ENCODE peak calls at places on chromosome 20, in ten cellular contexts. R is lung, N is PC-3, W is A673, T is ascending aorta, O is spleen, D is endothelial cell, S is heart right ventricle, H is AG09319, G is sigmoid colon. K is an unnamed sample.

GRCh38 chr20:31663838-31664695 is 26.4 kb downstream of the COX4I2 start:
- DNase-seq in R (peak), N (peak), W (no peak), T (no peak), O (no peak), D (no peak), S (no peak), H (no peak), G (peak), K (no peak)

GRCh38 chr20:4883546-4883945 is 117.8 kb downstream of the SLC23A2 start:
- DNase-seq in R (no peak), N (no peak), W (no peak), T (no peak), O (no peak), D (no peak), S (no peak), H (no peak), G (no peak), K (no peak)

GRCh38 chr20:19943021-19943659 is 74.0 kb upstream of the NAA20 start:
- DNase-seq in R (no peak), N (no peak), W (no peak), T (no peak), O (no peak), D (no peak), S (no peak), H (no peak), G (no peak), K (no peak)

GRCh38 chr20:44761423-44761822 is 15.8 kb downstream of the KCNK15 start:
- DNase-seq in R (no peak), N (no peak), W (no peak), T (no peak), O (no peak), D (no peak), S (no peak), H (no peak), G (no peak), K (no peak)

GRCh38 chr20:60052322-60052721 is 94.1 kb downstream of the CDH26 start:
- DNase-seq in R (no peak), N (no peak), W (no peak), T (no peak), O (no peak), D (no peak), S (no peak), H (no peak), G (no peak), K (no peak)

GRCh38 chr20:57425150-57426013 is 34.2 kb downstream of the RBM38 start:
- DNase-seq in R (no peak), N (no peak), W (no peak), T (no peak), O (peak), D (no peak), S (no peak), H (no peak), G (no peak), K (no peak)

GRCh38 chr20:17495826-17496225 is 35.4 kb downstream of the BFSP1 start:
- DNase-seq in R (no peak), N (no peak), W (no peak), T (peak), O (no peak), D (no peak), S (no peak), H (no peak), G (peak), K (no peak)

GRCh38 chr20:10578607-10579006 is 95.2 kb downstream of the JAG1 start:
- DNase-seq in R (no peak), N (peak), W (no peak), T (no peak), O (no peak), D (no peak), S (no peak), H (no peak), G (no peak), K (no peak)

GRCh38 chr20:63930971-63931553 is 25.2 kb downstream of the UCKL1 start:
- DNase-seq in R (no peak), N (no peak), W (no peak), T (no peak), O (no peak), D (no peak), S (peak), H (no peak), G (no peak), K (no peak)

GRCh38 chr20:35492352-35492751 is 37.0 kb downstream of the CEP250 start:
- DNase-seq in R (no peak), N (no peak), W (no peak), T (no peak), O (no peak), D (no peak), S (no peak), H (no peak), G (no peak), K (no peak)
- TF ChIP-seq CTCF in R (no peak), N (no peak), W (no peak), T (no peak), O (no peak), D (no peak), S (no peak), H (no peak), G (no peak), K (no peak)

GRCh38 chr20:52105573-52106422 is 85.8 kb downstream of the ZFP64 start:
- DNase-seq in R (no peak), N (peak), W (peak), T (no peak), O (no peak), D (peak), S (no peak), H (no peak), G (no peak), K (no peak)
- TF ChIP-seq CTCF in R (no peak), N (peak), W (peak), T (no peak), O (no peak), D (no peak), S (no peak), H (peak), G (no peak), K (peak)

GRCh38 chr20:43755390-43755789 is 28.6 kb upstream of the GTSF1L start:
- DNase-seq in R (no peak), N (peak), W (no peak), T (no peak), O (no peak), D (no peak), S (no peak), H (no peak), G (no peak), K (no peak)
- TF ChIP-seq CTCF in R (no peak), N (no peak), W (no peak), T (no peak), O (no peak), D (no peak), S (no peak), H (no peak), G (no peak), K (no peak)

DNA sequence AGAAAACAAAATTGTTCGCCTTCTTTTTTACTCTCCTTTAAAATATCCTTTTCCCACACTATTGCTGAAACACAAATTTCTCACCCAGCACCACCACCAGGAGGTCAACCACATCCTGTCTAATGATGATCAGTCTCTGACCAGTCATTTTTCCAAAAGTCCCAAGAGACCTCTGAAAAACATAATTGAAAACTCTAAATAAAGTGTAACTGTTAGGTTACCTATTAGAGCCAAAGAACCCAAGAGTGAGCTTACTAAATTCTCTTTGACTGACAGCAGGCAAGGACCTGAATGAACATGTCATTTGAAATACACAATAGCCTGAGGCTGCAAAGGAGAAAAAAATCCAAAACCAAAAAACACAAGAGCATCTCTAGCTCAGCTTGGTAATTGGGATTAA is 735.4 kb downstream of the CBLN4 start:
- DNase-seq in R (no peak), N (no peak), W (no peak), T (no peak), O (no peak), D (no peak), S (no peak), H (no peak), G (no peak), K (no peak)
- TF ChIP-seq CTCF in R (no peak), N (no peak), W (no peak), T (no peak), O (no peak), D (no peak), S (no peak), H (no peak), G (no peak), K (no peak)

DNA sequence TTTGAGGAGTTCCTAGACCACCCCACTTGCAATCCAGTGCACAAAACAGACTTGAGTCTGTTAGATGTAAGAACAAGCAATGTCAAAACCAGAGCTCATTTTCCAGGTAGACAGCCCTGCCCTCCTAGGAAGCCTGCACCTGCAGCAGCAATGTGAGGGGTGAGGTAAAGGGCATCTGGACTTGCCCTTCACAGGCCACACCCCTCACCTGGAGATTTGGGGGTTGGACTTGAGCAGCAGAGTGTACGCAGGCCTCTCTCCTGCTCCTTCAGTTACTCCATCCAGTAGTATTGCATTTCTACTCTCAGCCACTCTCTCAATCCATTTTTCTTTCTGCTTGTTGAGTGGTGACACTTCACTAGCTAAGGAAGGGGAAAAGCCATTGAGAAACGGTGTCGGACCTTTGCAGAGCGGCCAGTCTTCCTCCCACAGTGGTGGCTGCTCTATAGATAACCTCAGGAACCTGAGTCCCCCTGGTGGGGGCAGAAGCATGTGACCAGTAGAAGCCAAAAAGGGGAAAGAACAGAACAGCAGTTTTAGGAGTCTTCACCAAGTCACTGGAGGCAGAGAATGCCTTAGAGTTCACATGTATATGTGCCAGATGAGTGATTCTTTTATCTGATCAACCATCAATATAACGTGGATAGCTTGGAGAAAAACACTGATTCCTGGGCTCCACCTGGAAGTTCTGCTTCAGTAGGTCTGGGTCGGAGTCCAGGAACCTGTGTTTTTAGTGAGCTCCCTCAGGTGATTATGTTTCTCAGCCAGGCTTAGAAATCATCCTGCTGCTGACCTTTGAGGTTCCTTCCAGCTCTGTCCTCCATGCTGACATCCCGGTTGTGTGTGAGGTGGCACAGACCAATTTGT is 28.0 kb downstream of the ARFGEF2 start:
- DNase-seq in R (no peak), N (no peak), W (no peak), T (no peak), O (no peak), D (peak), S (no peak), H (no peak), G (no peak), K (no peak)
- TF ChIP-seq CTCF in R (no peak), N (peak), W (peak), T (no peak), O (no peak), D (peak), S (no peak), H (no peak), G (no peak), K (no peak)

DNA sequence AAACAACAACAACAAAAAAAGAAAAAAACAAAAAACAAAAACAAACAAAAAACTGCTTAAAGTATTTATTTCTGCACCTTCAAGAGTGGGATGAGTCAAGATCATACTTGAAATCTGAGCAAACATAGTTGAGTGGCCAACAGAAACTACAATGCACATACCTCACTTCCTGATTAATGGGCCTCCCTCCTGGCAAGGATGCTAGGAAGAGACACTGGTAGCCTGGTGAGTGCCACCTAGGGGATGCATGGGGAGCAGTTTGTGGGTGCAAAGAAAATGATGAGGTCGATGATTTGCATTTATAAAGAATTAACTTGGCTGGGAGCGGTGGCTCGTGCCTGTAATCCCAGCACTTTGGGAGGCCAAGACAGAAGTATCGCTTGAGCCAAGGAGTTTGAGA is 808.1 kb downstream of the MAFB start:
- DNase-seq in R (no peak), N (no peak), W (peak), T (no peak), O (no peak), D (no peak), S (no peak), H (no peak), G (no peak), K (no peak)
- TF ChIP-seq CTCF in R (no peak), N (no peak), W (peak), T (no peak), O (no peak), D (no peak), S (no peak), H (no peak), G (no peak), K (no peak)

GRCh38 chr20:36666181-36666740 is 20.3 kb upstream of the SLA2 start:
- DNase-seq in R (no peak), N (peak), W (peak), T (no peak), O (no peak), D (no peak), S (no peak), H (no peak), G (no peak), K (no peak)
- TF ChIP-seq CTCF in R (no peak), N (no peak), W (peak), T (peak), O (no peak), D (no peak), S (no peak), H (peak), G (no peak), K (peak)

K was measured in chondrocyte.